ENCODE peak calls at places on chromosomes 16 and 17, in seven cellular contexts. G, X, Y, J, C, M and U are unnamed samples.

GRCh38 chr17:14201595-14201994 is 35.1 kb downstream of the CDRT15 start:
- DNase-seq in G (no peak), X (no peak), Y (no peak), J (no peak), C (no peak), M (no peak), U (no peak)

GRCh38 chr16:27985981-27986380 is 77.5 kb downstream of the GSG1L start:
- DNase-seq in G (no peak), X (no peak), Y (no peak), J (no peak), C (no peak), M (no peak), U (no peak)

GRCh38 chr17:17710728-17711541 is 29.7 kb downstream of the RAI1 start:
- DNase-seq in G (peak; percentile 78), X (no peak), Y (peak; percentile 72), J (peak; percentile 74), C (no peak), M (peak; percentile 94), U (no peak)

GRCh38 chr17:77188084-77189066 is 47.6 kb downstream of the SEC14L1 start:
- DNase-seq in G (no peak), X (no peak), Y (no peak), J (no peak), C (no peak), M (peak; percentile 38), U (no peak)

GRCh38 chr16:87463722-87464690 is 28.8 kb downstream of the ZCCHC14 start:
- DNase-seq in G (no peak), X (no peak), Y (no peak), J (no peak), C (peak; percentile 42), M (peak; percentile 30), U (no peak)

GRCh38 chr16:13756411-13756810 is 163.5 kb upstream of the ERCC4 start:
- DNase-seq in G (no peak), X (no peak), Y (no peak), J (no peak), C (no peak), M (no peak), U (no peak)

GRCh38 chr17:49071106-49071505 is 61.5 kb upstream of the B4GALNT2 start:
- DNase-seq in G (no peak), X (no peak), Y (no peak), J (no peak), C (no peak), M (no peak), U (no peak)

GRCh38 chr16:76639685-76640289 is 362.6 kb downstream of the CNTNAP4 start:
- DNase-seq in G (peak; percentile 21), X (no peak), Y (no peak), J (peak; percentile 54), C (peak; percentile 13), M (peak; percentile 47), U (peak; percentile 12)

GRCh38 chr17:41518789-41519449 is at the start of gene KRT15:
- DNase-seq in G (no peak), X (no peak), Y (no peak), J (no peak), C (no peak), M (no peak), U (no peak)

GRCh38 chr17:30302241-30302640 is 10.5 kb upstream of the BLMH start:
- DNase-seq in G (no peak), X (no peak), Y (no peak), J (no peak), C (no peak), M (no peak), U (no peak)

GRCh38 chr17:6455321-6455705 is 11.1 kb downstream of the PIMREG start:
- DNase-seq in G (peak; percentile 62), X (no peak), Y (no peak), J (peak; percentile 73), C (no peak), M (no peak), U (no peak)

GRCh38 chr16:19861069-19861468 is 23.6 kb downstream of the GPRC5B start:
- DNase-seq in G (no peak), X (no peak), Y (no peak), J (no peak), C (no peak), M (no peak), U (no peak)

GRCh38 chr17:57075785-57076184 is 9.3 kb upstream of the AKAP1 start:
- DNase-seq in G (no peak), X (no peak), Y (no peak), J (no peak), C (no peak), M (no peak), U (no peak)

GRCh38 chr17:37147301-37147812 is 198.6 kb downstream of the AATF start:
- DNase-seq in G (no peak), X (peak; percentile 27), Y (no peak), J (no peak), C (no peak), M (peak; percentile 93), U (no peak)

GRCh38 chr17:3043737-3044365 is 19.6 kb downstream of the OR1D5 start:
- DNase-seq in G (peak; percentile 61), X (no peak), Y (no peak), J (peak; percentile 73), C (peak; percentile 21), M (peak; percentile 15), U (peak; percentile 26)

GRCh38 chr17:37283414-37283961 is 92.3 kb upstream of the C17orf78 start:
- DNase-seq in G (no peak), X (no peak), Y (no peak), J (no peak), C (no peak), M (no peak), U (no peak)

GRCh38 chr17:72446525-72447250 is 325.9 kb downstream of the SOX9 start:
- DNase-seq in G (no peak), X (no peak), Y (no peak), J (no peak), C (no peak), M (peak; percentile 41), U (no peak)

GRCh38 chr16:67447508-67448076 is 16.7 kb downstream of the HSD11B2 start:
- DNase-seq in G (peak; percentile 62), X (peak; percentile 15), Y (peak; percentile 54), J (peak; percentile 77), C (peak; percentile 69), M (peak; percentile 49), U (peak; percentile 67)

GRCh38 chr16:30430428-30430970 is 669 bp upstream of the DCTPP1 start:
- DNase-seq in G (peak; percentile 60), X (no peak), Y (no peak), J (no peak), C (peak; percentile 69), M (peak; percentile 77), U (no peak)

GRCh38 chr16:89132194-89133005 is 38.7 kb downstream of the ACSF3 start:
- DNase-seq in G (no peak), X (no peak), Y (no peak), J (no peak), C (no peak), M (no peak), U (no peak)

GRCh38 chr17:57001541-57001940 is 23.6 kb downstream of the SCPEP1 start:
- DNase-seq in G (no peak), X (no peak), Y (no peak), J (no peak), C (peak; percentile 7), M (no peak), U (no peak)

GRCh38 chr17:62995377-62995885 is 29.4 kb downstream of the TANC2 start:
- DNase-seq in G (peak; percentile 38), X (no peak), Y (peak; percentile 38), J (no peak), C (peak; percentile 64), M (peak; percentile 20), U (peak; percentile 45)

GRCh38 chr16:69105501-69106361 is at the start of gene HAS3:
- DNase-seq in G (peak; percentile 74), X (no peak), Y (peak; percentile 69), J (peak; percentile 81), C (peak; percentile 61), M (peak; percentile 34), U (peak; percentile 67)

DNA sequence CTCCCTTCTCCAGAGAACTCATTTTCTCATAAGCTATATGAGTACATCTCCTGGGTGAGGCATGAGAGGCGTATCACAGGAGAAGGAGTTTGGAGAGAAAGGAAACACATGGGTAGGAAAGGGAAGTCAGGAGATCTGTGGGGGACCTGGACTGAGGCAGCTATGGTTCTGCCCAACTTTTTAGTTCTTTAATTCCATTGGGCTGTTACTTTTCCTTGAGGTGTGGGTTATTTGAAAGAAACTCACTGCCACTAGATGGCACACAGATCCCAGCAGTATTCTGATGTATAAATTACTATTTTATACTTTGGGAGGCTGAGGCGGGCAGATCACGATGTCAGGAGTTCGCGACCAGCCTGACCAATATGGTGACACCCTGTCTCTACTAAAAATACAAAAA is 63.6 kb downstream of the NUP93 start:
- DNase-seq in G (no peak), X (no peak), Y (no peak), J (no peak), C (no peak), M (peak; percentile 47), U (no peak)
- TF ChIP-seq SP1 in G (no peak), X (no peak), Y (no peak), J (no peak), C (no peak), M (no peak), U (no peak)

GRCh38 chr17:16354585-16354984 is 1.3 kb upstream of the CENPV start:
- DNase-seq in G (no peak), X (no peak), Y (no peak), J (no peak), C (no peak), M (no peak), U (no peak)
- TF ChIP-seq SP1 in G (no peak), X (no peak), Y (no peak), J (no peak), C (no peak), M (no peak), U (no peak)

GRCh38 chr17:64328875-64329405 is 61.7 kb downstream of the PECAM1 start:
- DNase-seq in G (no peak), X (no peak), Y (no peak), J (no peak), C (no peak), M (no peak), U (no peak)

GRCh38 chr17:64332502-64332901 is 58.2 kb downstream of the PECAM1 start:
- DNase-seq in G (no peak), X (no peak), Y (no peak), J (no peak), C (no peak), M (no peak), U (no peak)

GRCh38 chr17:64329571-64329970 is 61.1 kb downstream of the PECAM1 start:
- DNase-seq in G (no peak), X (no peak), Y (no peak), J (no peak), C (no peak), M (no peak), U (no peak)

GRCh38 chr17:64331946-64332493 is 58.6 kb downstream of the PECAM1 start:
- DNase-seq in G (no peak), X (no peak), Y (no peak), J (no peak), C (peak; percentile 88), M (peak; percentile 75), U (no peak)

GRCh38 chr17:64331366-64331765 is 59.3 kb downstream of the PECAM1 start:
- DNase-seq in G (no peak), X (no peak), Y (no peak), J (no peak), C (no peak), M (no peak), U (no peak)
- TF ChIP-seq SP1 in G (no peak), X (no peak), Y (no peak), J (no peak), C (no peak), M (no peak), U (no peak)

DNA sequence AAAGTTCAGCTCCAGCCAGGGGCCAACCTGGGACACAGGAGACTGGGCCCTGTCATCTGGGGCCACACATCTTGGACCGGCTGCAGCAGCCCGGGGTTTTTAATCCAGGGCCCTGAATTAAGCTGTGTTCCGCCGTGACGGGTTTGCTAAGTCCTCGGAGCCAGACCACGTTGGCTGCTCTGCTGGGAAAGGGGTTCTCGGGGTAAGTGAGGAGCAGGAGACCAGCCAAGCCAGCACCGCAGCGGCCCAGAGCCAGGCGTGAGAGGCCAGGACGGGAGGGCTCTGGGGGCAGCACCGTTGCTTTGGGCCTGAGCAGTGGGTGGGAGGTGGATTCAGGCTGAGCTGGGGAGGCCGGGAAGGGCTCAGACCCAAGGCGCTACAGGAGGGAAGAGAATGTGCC is 31.3 kb upstream of the CBX4 start:
- DNase-seq in G (no peak), X (no peak), Y (no peak), J (no peak), C (no peak), M (no peak), U (no peak)
- TF ChIP-seq SP1 in G (no peak), X (no peak), Y (no peak), J (no peak), C (no peak), M (no peak), U (no peak)